ENCODE peak calls at places on chromosomes 2 and 18, in eight cellular contexts. J is mucosa of gallbladder; F is stimulated activated CD4-positive, alpha-beta T cell treated with anti-CD3 and anti-CD28 coated beads, Interleukin-4, amount 100 ng/mL, for 4 hours; U is naive thymus-derived CD8-positive, alpha-beta T cell; X is T-helper 2 cell; K is activated CD4-positive, alpha-beta T cell treated with anti-CD3 and anti-CD28 coated beads for 4 hours; E is MV-4-11; Z is DMS79 treated with DMSO at 0.1 percent for 48 hours. M is an unnamed sample.

GRCh38 chr2:224909885-224910517 is 132.3 kb downstream of the DOCK10 start:
- DNase-seq in Z (no peak), K (no peak), X (no peak), E (peak; percentile 84), U (peak; percentile 28), J (peak; percentile 46), F (no peak), M (no peak)

GRCh38 chr2:72603481-72603880 is 222.4 kb downstream of the EXOC6B start:
- DNase-seq in Z (no peak), E (no peak), F (no peak), J (no peak), X (no peak), U (no peak), K (no peak), M (no peak)

GRCh38 chr18:58640891-58641610 is 12.2 kb upstream of the ALPK2 start:
- DNase-seq in E (no peak), F (no peak), X (no peak), J (no peak), K (no peak), U (no peak), Z (no peak), M (peak; percentile 4)

GRCh38 chr2:45915523-45915922 is 264.0 kb downstream of the PRKCE start:
- DNase-seq in U (no peak), F (no peak), X (no peak), E (no peak), Z (no peak), K (no peak), J (no peak), M (no peak)

GRCh38 chr2:86335865-86336321 is 1.5 kb downstream of the REEP1 start:
- DNase-seq in F (no peak), K (no peak), Z (peak; percentile 28), U (no peak), E (no peak), J (peak; percentile 55), X (no peak), M (peak; percentile 77)

GRCh38 chr18:65938592-65939372 is 188.0 kb downstream of the CDH7 start:
- DNase-seq in E (peak; percentile 59), Z (no peak), K (no peak), F (no peak), X (no peak), U (no peak), J (no peak), M (no peak)

GRCh38 chr2:222142027-222142426 is 156.8 kb downstream of the PAX3 start:
- DNase-seq in E (no peak), J (no peak), Z (no peak), U (no peak), K (no peak), F (no peak), X (no peak), M (no peak)

GRCh38 chr2:96391153-96391827 is 55.7 kb downstream of the NCAPH start:
- DNase-seq in X (no peak), K (no peak), J (no peak), U (no peak), Z (no peak), F (no peak), E (no peak), M (no peak)

GRCh38 chr2:168247341-168248305 is at the start of gene STK39:
- DNase-seq in E (peak; percentile 31), J (peak; percentile 65), F (peak; percentile 79), Z (peak; percentile 74), X (peak; percentile 58), U (peak; percentile 73), K (peak; percentile 78), M (no peak)

GRCh38 chr2:8103085-8103708 is 578.7 kb upstream of the ID2 start:
- DNase-seq in U (no peak), J (peak; percentile 71), Z (no peak), X (no peak), E (no peak), F (no peak), K (no peak), M (no peak)

GRCh38 chr2:170863087-170863486 is 46.4 kb downstream of the GAD1 start:
- DNase-seq in U (no peak), F (no peak), K (no peak), J (no peak), X (no peak), Z (no peak), E (no peak), M (no peak)

GRCh38 chr2:3265981-3266726 is 111.5 kb downstream of the EIPR1 start:
- DNase-seq in X (no peak), E (no peak), F (no peak), J (no peak), Z (no peak), U (no peak), K (no peak), M (peak; percentile 79)

GRCh38 chr2:86087936-86088850 is 17.5 kb downstream of the POLR1A start:
- DNase-seq in E (no peak), K (no peak), Z (no peak), U (no peak), J (no peak), X (no peak), F (no peak), M (no peak)

GRCh38 chr2:222033541-222033940 is 265.3 kb downstream of the PAX3 start:
- DNase-seq in X (no peak), J (no peak), F (no peak), Z (no peak), K (no peak), U (no peak), E (no peak), M (no peak)

GRCh38 chr18:24050916-24051255 is 36.3 kb downstream of the TTC39C start:
- DNase-seq in K (no peak), J (no peak), Z (no peak), F (no peak), X (no peak), E (no peak), U (no peak), M (no peak)

GRCh38 chr2:191713837-191714236 is 35.9 kb downstream of the NABP1 start:
- DNase-seq in K (no peak), X (no peak), J (no peak), E (no peak), Z (no peak), U (no peak), F (no peak), M (no peak)

GRCh38 chr2:188668017-188668663 is 306.0 kb upstream of the COL3A1 start:
- DNase-seq in F (no peak), Z (no peak), E (no peak), J (no peak), K (no peak), U (no peak), X (no peak), M (no peak)

GRCh38 chr2:42169869-42170465 is 814 bp downstream of the EML4 start:
- DNase-seq in E (peak; percentile 60), Z (peak; percentile 19), U (peak; percentile 18), F (no peak), K (no peak), J (no peak), X (no peak), M (no peak)

GRCh38 chr2:127024769-127025356 is 82.1 kb downstream of the BIN1 start:
- DNase-seq in K (no peak), E (no peak), F (no peak), J (peak; percentile 34), U (no peak), Z (peak; percentile 28), X (no peak), M (no peak)

GRCh38 chr2:134080759-134081158 is 173.1 kb upstream of the MGAT5 start:
- DNase-seq in Z (no peak), X (no peak), E (no peak), J (no peak), U (no peak), F (no peak), K (no peak), M (no peak)

GRCh38 chr2:7450188-7451156 is 533.3 kb downstream of the RNF144A start:
- DNase-seq in K (peak; percentile 58), U (peak; percentile 46), Z (no peak), J (no peak), F (peak; percentile 63), X (peak; percentile 17), E (no peak), M (no peak)

GRCh38 chr2:39607538-39608211 is 58.0 kb upstream of the TMEM178A start:
- DNase-seq in J (no peak), X (no peak), E (no peak), F (no peak), Z (no peak), U (no peak), K (no peak), M (no peak)

GRCh38 chr2:44602446-44602845 is 240.7 kb downstream of the CAMKMT start:
- DNase-seq in E (no peak), K (no peak), J (no peak), Z (no peak), X (no peak), U (no peak), F (no peak), M (no peak)

GRCh38 chr2:172000696-172001361 is 1.1 kb downstream of the METAP1D start:
- DNase-seq in E (no peak), Z (no peak), U (no peak), J (no peak), X (no peak), F (no peak), K (no peak), M (no peak)

GRCh38 chr18:48875942-48876511 is 74.7 kb downstream of the SMAD7 start:
- DNase-seq in E (peak; percentile 47), J (no peak), K (no peak), X (no peak), F (no peak), U (no peak), Z (no peak), M (no peak)

GRCh38 chr2:13005761-13006336 is 289.1 kb downstream of the TRIB2 start:
- DNase-seq in E (no peak), F (no peak), Z (no peak), X (no peak), U (no peak), K (no peak), J (no peak), M (no peak)

GRCh38 chr2:157283468-157283867 is 26.0 kb downstream of the GALNT5 start:
- DNase-seq in E (no peak), K (no peak), U (no peak), F (no peak), J (no peak), Z (no peak), X (no peak), M (no peak)

GRCh38 chr2:18708203-18708602 is 118.8 kb upstream of the NT5C1B start:
- DNase-seq in J (no peak), K (no peak), U (no peak), F (no peak), Z (no peak), E (no peak), X (no peak), M (no peak)

GRCh38 chr2:10584242-10584753 is 105.5 kb downstream of the NOL10 start:
- DNase-seq in J (no peak), E (no peak), Z (peak; percentile 56), X (no peak), U (no peak), F (no peak), K (no peak), M (no peak)